ENCODE peak calls at places on chromosome 17, in ten cellular contexts. A, N, C, B, J, P, T, F, L and H are unnamed samples.

GRCh38 chr17:50219939-50220465 is 18.6 kb upstream of the COL1A1 start:
- DNase-seq in A (no peak), N (no peak), C (peak; percentile 74), B (no peak), J (no peak), P (no peak), T (peak; percentile 75), F (no peak), L (no peak), H (no peak)

GRCh38 chr17:57766307-57766943 is 21.3 kb upstream of the CCDC182 start:
- DNase-seq in A (no peak), N (no peak), C (no peak), B (no peak), J (no peak), P (no peak), T (no peak), F (no peak), L (peak; percentile 27), H (no peak)

GRCh38 chr17:39487946-39488345 is 26.7 kb downstream of the CDK12 start:
- DNase-seq in A (no peak), N (no peak), C (no peak), B (no peak), J (no peak), P (no peak), T (peak; percentile 25), F (no peak), L (no peak), H (no peak)

GRCh38 chr17:4944554-4945175 is 3.7 kb downstream of the PFN1 start:
- DNase-seq in A (no peak), N (no peak), C (no peak), B (no peak), J (no peak), P (no peak), T (no peak), F (no peak), L (no peak), H (no peak)

GRCh38 chr17:39513256-39513655 is 52.0 kb downstream of the CDK12 start:
- DNase-seq in A (no peak), N (no peak), C (no peak), B (no peak), J (no peak), P (no peak), T (no peak), F (no peak), L (no peak), H (no peak)

GRCh38 chr17:65855245-65855644 is 293.8 kb upstream of the AXIN2 start:
- DNase-seq in A (no peak), N (no peak), C (no peak), B (no peak), J (no peak), P (no peak), T (peak; percentile 45), F (no peak), L (no peak), H (no peak)

GRCh38 chr17:34609210-34609609 is 29.8 kb downstream of the TMEM132E start:
- DNase-seq in A (no peak), N (no peak), C (no peak), B (no peak), J (no peak), P (no peak), T (no peak), F (no peak), L (no peak), H (no peak)

GRCh38 chr17:33433581-33433980 is 140.5 kb upstream of the ASIC2 start:
- DNase-seq in A (no peak), N (no peak), C (no peak), B (no peak), J (no peak), P (no peak), T (no peak), F (no peak), L (no peak), H (no peak)

GRCh38 chr17:42133461-42134041 is 10.9 kb downstream of the HSPB9 start:
- DNase-seq in A (no peak), N (no peak), C (no peak), B (no peak), J (no peak), P (no peak), T (no peak), F (no peak), L (peak; percentile 87), H (no peak)

GRCh38 chr17:1635675-1636465 is 7.2 kb upstream of the SLC43A2 start:
- DNase-seq in A (no peak), N (no peak), C (no peak), B (no peak), J (no peak), P (no peak), T (no peak), F (no peak), L (no peak), H (no peak)

GRCh38 chr17:75340636-75341035 is 51.4 kb upstream of the SLC25A19 start:
- DNase-seq in A (no peak), N (no peak), C (no peak), B (no peak), J (no peak), P (no peak), T (no peak), F (no peak), L (no peak), H (no peak)

GRCh38 chr17:5780476-5780875 is 196.2 kb upstream of the NLRP1 start:
- DNase-seq in A (no peak), N (peak; percentile 66), C (no peak), B (no peak), J (no peak), P (no peak), T (peak; percentile 79), F (no peak), L (no peak), H (peak; percentile 36)

GRCh38 chr17:13806023-13806553 is 204.4 kb upstream of the HS3ST3A1 start:
- DNase-seq in A (no peak), N (no peak), C (no peak), B (no peak), J (no peak), P (no peak), T (no peak), F (no peak), L (no peak), H (no peak)

GRCh38 chr17:37483311-37484039 is 6.2 kb upstream of the DUSP14 start:
- DNase-seq in A (peak; percentile 21), N (no peak), C (peak; percentile 98), B (no peak), J (no peak), P (no peak), T (peak; percentile 98), F (no peak), L (peak; percentile 36), H (peak; percentile 75)

GRCh38 chr17:64259922-64260321 is 3.1 kb downstream of the TEX2 start:
- DNase-seq in A (no peak), N (no peak), C (peak; percentile 58), B (no peak), J (no peak), P (no peak), T (peak; percentile 61), F (no peak), L (no peak), H (peak; percentile 62)

GRCh38 chr17:45756266-45756989 is 27.7 kb upstream of the CRHR1 start:
- DNase-seq in A (no peak), N (no peak), C (no peak), B (no peak), J (no peak), P (no peak), T (no peak), F (no peak), L (peak; percentile 23), H (no peak)

GRCh38 chr17:62110923-62111484 is 45.9 kb upstream of the MED13 start:
- DNase-seq in A (no peak), N (no peak), C (no peak), B (no peak), J (no peak), P (no peak), T (no peak), F (no peak), L (no peak), H (no peak)

GRCh38 chr17:16477255-16477654 is 14.7 kb downstream of the LRRC75A start:
- DNase-seq in A (no peak), N (peak; percentile 33), C (peak; percentile 89), B (no peak), J (no peak), P (no peak), T (peak; percentile 89), F (no peak), L (no peak), H (peak; percentile 88)

GRCh38 chr17:57873261-57874057 is 23.6 kb upstream of the MRPS23 start:
- DNase-seq in A (no peak), N (no peak), C (no peak), B (no peak), J (no peak), P (no peak), T (no peak), F (no peak), L (no peak), H (no peak)

GRCh38 chr17:1627219-1627986 is 1.2 kb downstream of the SLC43A2 start:
- DNase-seq in A (no peak), N (no peak), C (no peak), B (no peak), J (no peak), P (no peak), T (no peak), F (no peak), L (no peak), H (peak; percentile 27)

GRCh38 chr17:6526362-6527152 is 29.8 kb downstream of the PITPNM3 start:
- DNase-seq in A (no peak), N (no peak), C (peak; percentile 18), B (no peak), J (no peak), P (no peak), T (peak; percentile 28), F (no peak), L (no peak), H (no peak)

GRCh38 chr17:77916284-77916683 is 42.2 kb upstream of the TNRC6C start:
- DNase-seq in A (no peak), N (no peak), C (no peak), B (no peak), J (no peak), P (no peak), T (no peak), F (no peak), L (no peak), H (no peak)

GRCh38 chr17:77376795-77377751 is 236.3 kb downstream of the SEC14L1 start:
- DNase-seq in A (no peak), N (no peak), C (peak; percentile 93), B (no peak), J (peak; percentile 86), P (peak; percentile 56), T (peak; percentile 92), F (no peak), L (no peak), H (peak; percentile 69)

GRCh38 chr17:63535640-63536039 is 12.5 kb downstream of the KCNH6 start:
- DNase-seq in A (no peak), N (no peak), C (no peak), B (no peak), J (no peak), P (no peak), T (no peak), F (no peak), L (no peak), H (no peak)

GRCh38 chr17:5897320-5897911 is 172.8 kb upstream of the WSCD1 start:
- DNase-seq in A (no peak), N (no peak), C (no peak), B (no peak), J (no peak), P (peak; percentile 77), T (no peak), F (no peak), L (no peak), H (no peak)

GRCh38 chr17:8161289-8162231 is 1.2 kb downstream of the VAMP2 start:
- DNase-seq in A (no peak), N (no peak), C (no peak), B (no peak), J (no peak), P (no peak), T (no peak), F (no peak), L (no peak), H (no peak)

GRCh38 chr17:5019475-5019956 is 15.7 kb downstream of the SLC52A1 start:
- DNase-seq in A (no peak), N (no peak), C (no peak), B (peak; percentile 31), J (no peak), P (no peak), T (peak; percentile 12), F (no peak), L (no peak), H (peak; percentile 63)

GRCh38 chr17:9360610-9361571 is 214.7 kb downstream of the STX8 start:
- DNase-seq in A (no peak), N (peak; percentile 60), C (peak; percentile 91), B (no peak), J (no peak), P (peak; percentile 52), T (peak; percentile 89), F (no peak), L (no peak), H (peak; percentile 59)